ENCODE peak calls at places on chromosome 12, in four cellular contexts. B is HTR-8/SVneo, C is amniotic epithelial cell, I is COR-L47. O is an unnamed sample.

GRCh38 chr12:32515137-32515860 is 115.9 kb downstream of the FGD4 start:
- DNase-seq in C (no peak), B (no peak), I (no peak), O (no peak)

GRCh38 chr12:127162902-127163301 is 1104.1 kb upstream of the TMEM132C start:
- DNase-seq in C (peak; percentile 23), I (no peak), B (peak; percentile 10), O (peak; percentile 73)

GRCh38 chr12:12788675-12789368 is 3.4 kb downstream of the APOLD1 start:
- DNase-seq in C (peak; percentile 67), I (peak; percentile 24), B (no peak), O (peak; percentile 87)

GRCh38 chr12:102344691-102345090 is 135.7 kb downstream of the IGF1 start:
- DNase-seq in C (no peak), I (no peak), B (no peak), O (no peak)

GRCh38 chr12:52568111-52568510 is 5.5 kb downstream of the KRT74 start:
- DNase-seq in B (no peak), I (no peak), C (no peak), O (no peak)

GRCh38 chr12:78721906-78722305 is 142.7 kb upstream of the SYT1 start:
- DNase-seq in I (no peak), C (no peak), B (no peak), O (no peak)

GRCh38 chr12:2974560-2974971 is 15.4 kb downstream of the TEAD4 start:
- DNase-seq in B (no peak), C (peak; percentile 27), I (no peak), O (no peak)

GRCh38 chr12:107318804-107319535 is 225.6 kb upstream of the CRY1 start:
- DNase-seq in I (peak; percentile 32), C (peak; percentile 59), B (no peak), O (peak; percentile 46)

GRCh38 chr12:122028601-122029560 is 7.2 kb downstream of the BCL7A start:
- DNase-seq in B (no peak), I (peak; percentile 52), C (no peak), O (no peak)

GRCh38 chr12:88029093-88029665 is at the start of gene C12orf50:
- DNase-seq in B (no peak), I (no peak), C (no peak), O (no peak)

GRCh38 chr12:116382456-116382902 is 105.0 kb upstream of the MED13L start:
- DNase-seq in B (no peak), I (no peak), C (no peak), O (no peak)

GRCh38 chr12:130762319-130762675 is 46.2 kb upstream of the RIMBP2 start:
- DNase-seq in B (no peak), I (no peak), C (no peak), O (no peak)

GRCh38 chr12:26798013-26798412 is 35.0 kb downstream of the ITPR2 start:
- DNase-seq in C (peak; percentile 71), B (peak; percentile 15), I (no peak), O (no peak)

GRCh38 chr12:132489078-132489601 is 811 bp upstream of the FBRSL1 start:
- DNase-seq in B (no peak), I (no peak), C (no peak), O (no peak)

GRCh38 chr12:109115758-109116610 is at the start of gene ACACB:
- DNase-seq in I (no peak), C (peak; percentile 47), B (no peak), O (peak; percentile 69)

GRCh38 chr12:16560273-16560672 is 45.7 kb downstream of the LMO3 start:
- DNase-seq in C (no peak), I (peak; percentile 5), B (no peak), O (no peak)

GRCh38 chr12:38823743-38824142 is 81.6 kb downstream of the CPNE8 start:
- DNase-seq in I (no peak), C (no peak), B (no peak), O (no peak)

GRCh38 chr12:92546826-92547348 is 155.9 kb upstream of the PLEKHG7 start:
- DNase-seq in I (no peak), B (no peak), C (no peak), O (no peak)

GRCh38 chr12:125178222-125178621 is 113.0 kb downstream of the AACS start:
- DNase-seq in B (no peak), C (no peak), I (no peak), O (no peak)

GRCh38 chr12:89334770-89335169 is 17.5 kb downstream of the DUSP6 start:
- DNase-seq in C (peak; percentile 80), I (no peak), B (no peak), O (no peak)

GRCh38 chr12:119183942-119184695 is 5.4 kb downstream of the HSPB8 start:
- DNase-seq in I (no peak), B (no peak), C (no peak), O (no peak)

GRCh38 chr12:12327802-12328201 is 22.2 kb downstream of the MANSC1 start:
- DNase-seq in C (peak; percentile 64), B (peak; percentile 37), I (peak; percentile 34), O (peak; percentile 77)

GRCh38 chr12:6092784-6093722 is 31.4 kb downstream of the VWF start:
- DNase-seq in I (no peak), C (peak; percentile 82), B (peak; percentile 98), O (peak; percentile 77)

GRCh38 chr12:120240495-120240833 is 25.1 kb downstream of the PXN start:
- DNase-seq in I (no peak), C (no peak), B (no peak), O (no peak)

GRCh38 chr12:3371018-3371417 is 120.0 kb upstream of the PRMT8 start:
- DNase-seq in C (no peak), B (no peak), I (no peak), O (no peak)

GRCh38 chr12:115354007-115354452 is 670.1 kb upstream of the TBX3 start:
- DNase-seq in B (peak; percentile 70), I (no peak), C (peak; percentile 96), O (peak; percentile 64)

GRCh38 chr12:81963651-81964050 is 204.5 kb upstream of the PPFIA2 start:
- DNase-seq in I (no peak), B (no peak), C (no peak), O (no peak)

GRCh38 chr12:63916561-63917476 is 72.3 kb downstream of the SRGAP1 start:
- DNase-seq in C (peak; percentile 21), B (no peak), I (no peak), O (no peak)

GRCh38 chr12:70645494-70646317 is 8.5 kb upstream of the PTPRB start:
- DNase-seq in I (no peak), B (peak; percentile 54), C (peak; percentile 77), O (peak; percentile 76)

GRCh38 chr12:110516995-110517394 is 14.9 kb downstream of the RAD9B start:
- DNase-seq in C (no peak), B (no peak), I (no peak), O (no peak)

GRCh38 chr12:122293081-122293480 is 26.8 kb upstream of the VPS33A start:
- DNase-seq in I (no peak), C (no peak), B (no peak), O (no peak)

GRCh38 chr12:13100882-13101769 is 2.3 kb downstream of the GSG1 start:
- DNase-seq in I (peak; percentile 65), B (peak; percentile 57), C (peak; percentile 82), O (peak; percentile 94)

GRCh38 chr12:125187148-125187733 is 122.0 kb downstream of the AACS start:
- DNase-seq in I (no peak), C (no peak), B (no peak), O (no peak)

O was measured in SW480.